ENCODE peak calls at places on chromosomes 13 and 19, in four cellular contexts. One of them, this sample, is unnamed.

GRCh38 chr19:38850976-38851621 is 1.3 kb upstream of the HNRNPL start:
- DNase-seq in activated CD4-positive, alpha-beta T cell treated with anti-CD3 and anti-CD28 coated beads for 24 hours: no peak
- DNase-seq in stimulated activated CD4-positive, alpha-beta T cell treated with anti-CD3 and anti-CD28 coated beads, TNF-alpha, amount 100 ng/mL, for 24 hours: no peak
- DNase-seq in ovary: peak; percentile 58
- DNase-seq in this sample: no peak

GRCh38 chr13:43232866-43233265 is 209.5 kb downstream of the DNAJC15 start:
- DNase-seq in activated CD4-positive, alpha-beta T cell treated with anti-CD3 and anti-CD28 coated beads for 24 hours: no peak
- DNase-seq in stimulated activated CD4-positive, alpha-beta T cell treated with anti-CD3 and anti-CD28 coated beads, TNF-alpha, amount 100 ng/mL, for 24 hours: no peak
- DNase-seq in ovary: no peak
- DNase-seq in this sample: no peak

GRCh38 chr19:31109626-31110025 is 239.6 kb downstream of the TSHZ3 start:
- DNase-seq in activated CD4-positive, alpha-beta T cell treated with anti-CD3 and anti-CD28 coated beads for 24 hours: no peak
- DNase-seq in stimulated activated CD4-positive, alpha-beta T cell treated with anti-CD3 and anti-CD28 coated beads, TNF-alpha, amount 100 ng/mL, for 24 hours: no peak
- DNase-seq in ovary: no peak
- DNase-seq in this sample: no peak

GRCh38 chr13:75705395-75705794 is 69.3 kb downstream of the LMO7 start:
- DNase-seq in activated CD4-positive, alpha-beta T cell treated with anti-CD3 and anti-CD28 coated beads for 24 hours: no peak
- DNase-seq in stimulated activated CD4-positive, alpha-beta T cell treated with anti-CD3 and anti-CD28 coated beads, TNF-alpha, amount 100 ng/mL, for 24 hours: no peak
- DNase-seq in ovary: no peak
- DNase-seq in this sample: no peak

GRCh38 chr19:55113570-55114039 is 3.8 kb downstream of the PPP1R12C start:
- DNase-seq in activated CD4-positive, alpha-beta T cell treated with anti-CD3 and anti-CD28 coated beads for 24 hours: no peak
- DNase-seq in stimulated activated CD4-positive, alpha-beta T cell treated with anti-CD3 and anti-CD28 coated beads, TNF-alpha, amount 100 ng/mL, for 24 hours: no peak
- DNase-seq in ovary: peak; percentile 96
- DNase-seq in this sample: peak; percentile 92

GRCh38 chr19:6916952-6917351 is 29.6 kb downstream of the ADGRE1 start:
- DNase-seq in activated CD4-positive, alpha-beta T cell treated with anti-CD3 and anti-CD28 coated beads for 24 hours: no peak
- DNase-seq in stimulated activated CD4-positive, alpha-beta T cell treated with anti-CD3 and anti-CD28 coated beads, TNF-alpha, amount 100 ng/mL, for 24 hours: no peak
- DNase-seq in ovary: no peak
- DNase-seq in this sample: no peak

GRCh38 chr19:46696052-46696451 is 20.9 kb downstream of the PRKD2 start:
- DNase-seq in activated CD4-positive, alpha-beta T cell treated with anti-CD3 and anti-CD28 coated beads for 24 hours: no peak
- DNase-seq in stimulated activated CD4-positive, alpha-beta T cell treated with anti-CD3 and anti-CD28 coated beads, TNF-alpha, amount 100 ng/mL, for 24 hours: no peak
- DNase-seq in ovary: no peak
- DNase-seq in this sample: no peak

GRCh38 chr13:107838592-107839161 is 376.7 kb downstream of the LIG4 start:
- DNase-seq in activated CD4-positive, alpha-beta T cell treated with anti-CD3 and anti-CD28 coated beads for 24 hours: no peak
- DNase-seq in stimulated activated CD4-positive, alpha-beta T cell treated with anti-CD3 and anti-CD28 coated beads, TNF-alpha, amount 100 ng/mL, for 24 hours: no peak
- DNase-seq in ovary: no peak
- DNase-seq in this sample: no peak

GRCh38 chr13:98447130-98447529 is 129.8 kb downstream of the STK24 start:
- DNase-seq in activated CD4-positive, alpha-beta T cell treated with anti-CD3 and anti-CD28 coated beads for 24 hours: no peak
- DNase-seq in stimulated activated CD4-positive, alpha-beta T cell treated with anti-CD3 and anti-CD28 coated beads, TNF-alpha, amount 100 ng/mL, for 24 hours: no peak
- DNase-seq in ovary: no peak
- DNase-seq in this sample: no peak

GRCh38 chr13:19067767-19068166 is 113.9 kb downstream of the TUBA3C start:
- DNase-seq in activated CD4-positive, alpha-beta T cell treated with anti-CD3 and anti-CD28 coated beads for 24 hours: no peak
- DNase-seq in stimulated activated CD4-positive, alpha-beta T cell treated with anti-CD3 and anti-CD28 coated beads, TNF-alpha, amount 100 ng/mL, for 24 hours: no peak
- DNase-seq in ovary: no peak
- DNase-seq in this sample: no peak

GRCh38 chr19:55189424-55189823 is 9.3 kb upstream of the SYT5 start:
- DNase-seq in activated CD4-positive, alpha-beta T cell treated with anti-CD3 and anti-CD28 coated beads for 24 hours: no peak
- DNase-seq in stimulated activated CD4-positive, alpha-beta T cell treated with anti-CD3 and anti-CD28 coated beads, TNF-alpha, amount 100 ng/mL, for 24 hours: no peak
- DNase-seq in ovary: no peak
- DNase-seq in this sample: peak; percentile 81

GRCh38 chr13:98775844-98776598 is 23.5 kb upstream of the SLC15A1 start:
- DNase-seq in activated CD4-positive, alpha-beta T cell treated with anti-CD3 and anti-CD28 coated beads for 24 hours: no peak
- DNase-seq in stimulated activated CD4-positive, alpha-beta T cell treated with anti-CD3 and anti-CD28 coated beads, TNF-alpha, amount 100 ng/mL, for 24 hours: no peak
- DNase-seq in ovary: no peak
- DNase-seq in this sample: peak; percentile 81

GRCh38 chr13:98664047-98664446 is 87.1 kb upstream of the STK24 start:
- DNase-seq in activated CD4-positive, alpha-beta T cell treated with anti-CD3 and anti-CD28 coated beads for 24 hours: peak; percentile 54
- DNase-seq in stimulated activated CD4-positive, alpha-beta T cell treated with anti-CD3 and anti-CD28 coated beads, TNF-alpha, amount 100 ng/mL, for 24 hours: peak; percentile 69
- DNase-seq in ovary: no peak
- DNase-seq in this sample: no peak

GRCh38 chr13:41610426-41610825 is 153.1 kb downstream of the RGCC start:
- DNase-seq in activated CD4-positive, alpha-beta T cell treated with anti-CD3 and anti-CD28 coated beads for 24 hours: no peak
- DNase-seq in stimulated activated CD4-positive, alpha-beta T cell treated with anti-CD3 and anti-CD28 coated beads, TNF-alpha, amount 100 ng/mL, for 24 hours: no peak
- DNase-seq in ovary: no peak
- DNase-seq in this sample: no peak

GRCh38 chr19:29247912-29248311 is 35.0 kb upstream of the UQCRFS1 start:
- DNase-seq in activated CD4-positive, alpha-beta T cell treated with anti-CD3 and anti-CD28 coated beads for 24 hours: no peak
- DNase-seq in stimulated activated CD4-positive, alpha-beta T cell treated with anti-CD3 and anti-CD28 coated beads, TNF-alpha, amount 100 ng/mL, for 24 hours: no peak
- DNase-seq in ovary: no peak
- DNase-seq in this sample: no peak

GRCh38 chr19:40416918-40417713 is 3.9 kb upstream of the PRX start:
- DNase-seq in activated CD4-positive, alpha-beta T cell treated with anti-CD3 and anti-CD28 coated beads for 24 hours: no peak
- DNase-seq in stimulated activated CD4-positive, alpha-beta T cell treated with anti-CD3 and anti-CD28 coated beads, TNF-alpha, amount 100 ng/mL, for 24 hours: no peak
- DNase-seq in ovary: no peak
- DNase-seq in this sample: peak; percentile 75

GRCh38 chr19:3386447-3387234 is 20.3 kb downstream of the NFIC start:
- DNase-seq in activated CD4-positive, alpha-beta T cell treated with anti-CD3 and anti-CD28 coated beads for 24 hours: no peak
- DNase-seq in stimulated activated CD4-positive, alpha-beta T cell treated with anti-CD3 and anti-CD28 coated beads, TNF-alpha, amount 100 ng/mL, for 24 hours: no peak
- DNase-seq in ovary: no peak
- DNase-seq in this sample: no peak

GRCh38 chr13:111395511-111396393 is 75.3 kb downstream of the TEX29 start:
- DNase-seq in activated CD4-positive, alpha-beta T cell treated with anti-CD3 and anti-CD28 coated beads for 24 hours: no peak
- DNase-seq in stimulated activated CD4-positive, alpha-beta T cell treated with anti-CD3 and anti-CD28 coated beads, TNF-alpha, amount 100 ng/mL, for 24 hours: no peak
- DNase-seq in ovary: no peak
- DNase-seq in this sample: no peak

GRCh38 chr13:102484329-102484728 is 82.5 kb upstream of the FGF14 start:
- DNase-seq in activated CD4-positive, alpha-beta T cell treated with anti-CD3 and anti-CD28 coated beads for 24 hours: no peak
- DNase-seq in stimulated activated CD4-positive, alpha-beta T cell treated with anti-CD3 and anti-CD28 coated beads, TNF-alpha, amount 100 ng/mL, for 24 hours: no peak
- DNase-seq in ovary: no peak
- DNase-seq in this sample: no peak

GRCh38 chr13:32902898-32903297 is 113.3 kb upstream of the KL start:
- DNase-seq in activated CD4-positive, alpha-beta T cell treated with anti-CD3 and anti-CD28 coated beads for 24 hours: no peak
- DNase-seq in stimulated activated CD4-positive, alpha-beta T cell treated with anti-CD3 and anti-CD28 coated beads, TNF-alpha, amount 100 ng/mL, for 24 hours: no peak
- DNase-seq in ovary: peak; percentile 12
- DNase-seq in this sample: peak; percentile 25

GRCh38 chr19:12838182-12838890 is at the start of gene MAST1:
- DNase-seq in activated CD4-positive, alpha-beta T cell treated with anti-CD3 and anti-CD28 coated beads for 24 hours: no peak
- DNase-seq in stimulated activated CD4-positive, alpha-beta T cell treated with anti-CD3 and anti-CD28 coated beads, TNF-alpha, amount 100 ng/mL, for 24 hours: peak; percentile 52
- DNase-seq in ovary: no peak
- DNase-seq in this sample: no peak

GRCh38 chr19:8028951-8029491 is 23.5 kb upstream of the CCL25 start:
- DNase-seq in activated CD4-positive, alpha-beta T cell treated with anti-CD3 and anti-CD28 coated beads for 24 hours: no peak
- DNase-seq in stimulated activated CD4-positive, alpha-beta T cell treated with anti-CD3 and anti-CD28 coated beads, TNF-alpha, amount 100 ng/mL, for 24 hours: no peak
- DNase-seq in ovary: no peak
- DNase-seq in this sample: peak; percentile 50

GRCh38 chr13:59673301-59673700 is 490.4 kb downstream of the DIAPH3 start:
- DNase-seq in activated CD4-positive, alpha-beta T cell treated with anti-CD3 and anti-CD28 coated beads for 24 hours: no peak
- DNase-seq in stimulated activated CD4-positive, alpha-beta T cell treated with anti-CD3 and anti-CD28 coated beads, TNF-alpha, amount 100 ng/mL, for 24 hours: no peak
- DNase-seq in ovary: no peak
- DNase-seq in this sample: no peak

GRCh38 chr13:72120632-72121031 is 253.6 kb upstream of the DACH1 start:
- DNase-seq in activated CD4-positive, alpha-beta T cell treated with anti-CD3 and anti-CD28 coated beads for 24 hours: no peak
- DNase-seq in stimulated activated CD4-positive, alpha-beta T cell treated with anti-CD3 and anti-CD28 coated beads, TNF-alpha, amount 100 ng/mL, for 24 hours: no peak
- DNase-seq in ovary: no peak
- DNase-seq in this sample: no peak

GRCh38 chr19:13154911-13155471 is 4.8 kb downstream of the IER2 start:
- DNase-seq in activated CD4-positive, alpha-beta T cell treated with anti-CD3 and anti-CD28 coated beads for 24 hours: peak; percentile 76
- DNase-seq in stimulated activated CD4-positive, alpha-beta T cell treated with anti-CD3 and anti-CD28 coated beads, TNF-alpha, amount 100 ng/mL, for 24 hours: peak; percentile 79
- DNase-seq in ovary: peak; percentile 75
- DNase-seq in this sample: peak; percentile 57

GRCh38 chr13:113968463-113969310 is 5.2 kb downstream of the C13orf46 start:
- DNase-seq in activated CD4-positive, alpha-beta T cell treated with anti-CD3 and anti-CD28 coated beads for 24 hours: no peak
- DNase-seq in stimulated activated CD4-positive, alpha-beta T cell treated with anti-CD3 and anti-CD28 coated beads, TNF-alpha, amount 100 ng/mL, for 24 hours: no peak
- DNase-seq in ovary: no peak
- DNase-seq in this sample: no peak

GRCh38 chr13:109275848-109276247 is 510.5 kb downstream of the IRS2 start:
- DNase-seq in activated CD4-positive, alpha-beta T cell treated with anti-CD3 and anti-CD28 coated beads for 24 hours: no peak
- DNase-seq in stimulated activated CD4-positive, alpha-beta T cell treated with anti-CD3 and anti-CD28 coated beads, TNF-alpha, amount 100 ng/mL, for 24 hours: no peak
- DNase-seq in ovary: no peak
- DNase-seq in this sample: no peak

GRCh38 chr19:32041681-32042292 is 303.6 kb upstream of the ZNF507 start:
- DNase-seq in activated CD4-positive, alpha-beta T cell treated with anti-CD3 and anti-CD28 coated beads for 24 hours: peak; percentile 15
- DNase-seq in stimulated activated CD4-positive, alpha-beta T cell treated with anti-CD3 and anti-CD28 coated beads, TNF-alpha, amount 100 ng/mL, for 24 hours: peak; percentile 20
- DNase-seq in ovary: peak; percentile 75
- DNase-seq in this sample: peak; percentile 8

GRCh38 chr19:50693064-50693975 is 26.3 kb downstream of the SHANK1 start:
- DNase-seq in activated CD4-positive, alpha-beta T cell treated with anti-CD3 and anti-CD28 coated beads for 24 hours: no peak
- DNase-seq in stimulated activated CD4-positive, alpha-beta T cell treated with anti-CD3 and anti-CD28 coated beads, TNF-alpha, amount 100 ng/mL, for 24 hours: no peak
- DNase-seq in ovary: no peak
- DNase-seq in this sample: no peak

GRCh38 chr19:54707932-54708331 is 16.3 kb upstream of the KIR3DL3 start:
- DNase-seq in activated CD4-positive, alpha-beta T cell treated with anti-CD3 and anti-CD28 coated beads for 24 hours: no peak
- DNase-seq in stimulated activated CD4-positive, alpha-beta T cell treated with anti-CD3 and anti-CD28 coated beads, TNF-alpha, amount 100 ng/mL, for 24 hours: no peak
- DNase-seq in ovary: no peak
- DNase-seq in this sample: no peak

GRCh38 chr13:108214511-108215383 is 589 bp downstream of the LIG4 start:
- DNase-seq in activated CD4-positive, alpha-beta T cell treated with anti-CD3 and anti-CD28 coated beads for 24 hours: no peak
- DNase-seq in stimulated activated CD4-positive, alpha-beta T cell treated with anti-CD3 and anti-CD28 coated beads, TNF-alpha, amount 100 ng/mL, for 24 hours: no peak
- DNase-seq in ovary: no peak
- DNase-seq in this sample: no peak

GRCh38 chr19:38685666-38686529 is 38.4 kb downstream of the ACTN4 start:
- DNase-seq in activated CD4-positive, alpha-beta T cell treated with anti-CD3 and anti-CD28 coated beads for 24 hours: no peak
- DNase-seq in stimulated activated CD4-positive, alpha-beta T cell treated with anti-CD3 and anti-CD28 coated beads, TNF-alpha, amount 100 ng/mL, for 24 hours: no peak
- DNase-seq in ovary: no peak
- DNase-seq in this sample: no peak